ENCODE peak calls at places on chromosome 14, in ten cellular contexts. T, K, I, J, G, E, B, Z, P and S are unnamed samples.

GRCh38 chr14:70139384-70139783 is 49.4 kb downstream of the SLC8A3 start:
- DNase-seq in T (no peak), K (no peak), I (peak; percentile 48), J (no peak), G (no peak), E (no peak), B (no peak), Z (no peak), P (no peak), S (no peak)

GRCh38 chr14:58395815-58396626 is at the start of gene TOMM20L:
- DNase-seq in T (no peak), K (peak; percentile 48), I (peak; percentile 90), J (peak; percentile 65), G (peak; percentile 63), E (peak; percentile 89), B (peak; percentile 63), Z (peak; percentile 89), P (peak; percentile 81), S (peak; percentile 62)

GRCh38 chr14:92654206-92654901 is 94.1 kb downstream of the LGMN start:
- DNase-seq in T (no peak), K (no peak), I (no peak), J (no peak), G (no peak), E (no peak), B (no peak), Z (no peak), P (no peak), S (no peak)

GRCh38 chr14:20655851-20656250 is 14.4 kb upstream of the OR6S1 start:
- DNase-seq in T (no peak), K (no peak), I (no peak), J (no peak), G (no peak), E (no peak), B (no peak), Z (no peak), P (no peak), S (no peak)

GRCh38 chr14:91417983-91418386 is 365 bp upstream of the CCDC88C start:
- DNase-seq in T (no peak), K (no peak), I (peak; percentile 65), J (peak; percentile 67), G (peak; percentile 44), E (no peak), B (peak; percentile 61), Z (peak; percentile 77), P (peak; percentile 64), S (peak; percentile 58)

GRCh38 chr14:102854397-102854703 is 68.1 kb upstream of the AMN start:
- DNase-seq in T (no peak), K (no peak), I (no peak), J (no peak), G (no peak), E (no peak), B (no peak), Z (no peak), P (no peak), S (peak; percentile 9)

GRCh38 chr14:51394804-51395203 is 154.8 kb downstream of the TMX1 start:
- DNase-seq in T (no peak), K (no peak), I (no peak), J (no peak), G (no peak), E (no peak), B (no peak), Z (no peak), P (no peak), S (no peak)

GRCh38 chr14:74562515-74563232 is 49.4 kb downstream of the LTBP2 start:
- DNase-seq in T (no peak), K (no peak), I (no peak), J (no peak), G (no peak), E (no peak), B (no peak), Z (no peak), P (no peak), S (no peak)

GRCh38 chr14:23321572-23322547 is 603 bp downstream of the PABPN1 start:
- DNase-seq in T (no peak), K (peak; percentile 43), I (no peak), J (peak; percentile 31), G (peak; percentile 76), E (peak; percentile 90), B (peak; percentile 20), Z (no peak), P (peak; percentile 60), S (no peak)

GRCh38 chr14:22505751-22506710 is 83.0 kb downstream of the DAD1 start:
- DNase-seq in T (no peak), K (no peak), I (peak; percentile 48), J (no peak), G (no peak), E (no peak), B (no peak), Z (no peak), P (peak; percentile 19), S (no peak)

GRCh38 chr14:70785556-70785955 is 23.8 kb downstream of the MAP3K9 start:
- DNase-seq in T (no peak), K (no peak), I (no peak), J (no peak), G (no peak), E (no peak), B (no peak), Z (no peak), P (no peak), S (no peak)

GRCh38 chr14:64728106-64728505 is 23.9 kb downstream of the PLEKHG3 start:
- DNase-seq in T (no peak), K (no peak), I (no peak), J (no peak), G (no peak), E (no peak), B (no peak), Z (no peak), P (no peak), S (no peak)

GRCh38 chr14:103512701-103513611 is 9.7 kb downstream of the CKB start:
- DNase-seq in T (peak; percentile 76), K (peak; percentile 71), I (no peak), J (no peak), G (peak; percentile 64), E (peak; percentile 84), B (no peak), Z (no peak), P (no peak), S (no peak)

GRCh38 chr14:62921466-62921865 is 123.8 kb downstream of the KCNH5 start:
- DNase-seq in T (no peak), K (no peak), I (no peak), J (no peak), G (no peak), E (no peak), B (no peak), Z (no peak), P (no peak), S (no peak)

GRCh38 chr14:74735113-74735512 is 22.2 kb downstream of the FCF1 start:
- DNase-seq in T (no peak), K (no peak), I (no peak), J (no peak), G (no peak), E (no peak), B (no peak), Z (no peak), P (no peak), S (no peak)

GRCh38 chr14:50806241-50806933 is 24.6 kb downstream of the NIN start:
- DNase-seq in T (no peak), K (no peak), I (no peak), J (no peak), G (no peak), E (no peak), B (no peak), Z (no peak), P (no peak), S (no peak)

GRCh38 chr14:105059917-105060565 is 5.2 kb downstream of the GPR132 start:
- DNase-seq in T (no peak), K (no peak), I (no peak), J (no peak), G (no peak), E (no peak), B (no peak), Z (peak; percentile 43), P (no peak), S (no peak)

GRCh38 chr14:97930191-97930590 is 1133.0 kb downstream of the VRK1 start:
- DNase-seq in T (no peak), K (no peak), I (no peak), J (no peak), G (no peak), E (no peak), B (no peak), Z (no peak), P (no peak), S (no peak)

GRCh38 chr14:94388896-94389469 is 581 bp upstream of the SERPINA1 start:
- DNase-seq in T (no peak), K (no peak), I (no peak), J (no peak), G (no peak), E (no peak), B (no peak), Z (no peak), P (no peak), S (no peak)

GRCh38 chr14:19729763-19730162 is 13.6 kb upstream of the OR4Q3 start:
- DNase-seq in T (no peak), K (no peak), I (no peak), J (no peak), G (no peak), E (peak; percentile 18), B (no peak), Z (no peak), P (no peak), S (no peak)

GRCh38 chr14:65910108-65910507 is 497.6 kb downstream of the FUT8 start:
- DNase-seq in T (no peak), K (no peak), I (no peak), J (no peak), G (no peak), E (no peak), B (no peak), Z (no peak), P (no peak), S (no peak)

GRCh38 chr14:53016491-53016890 is 65.6 kb upstream of the FERMT2 start:
- DNase-seq in T (no peak), K (no peak), I (no peak), J (no peak), G (no peak), E (no peak), B (no peak), Z (no peak), P (no peak), S (no peak)

GRCh38 chr14:30210630-30211029 is 283.0 kb upstream of the PRKD1 start:
- DNase-seq in T (no peak), K (no peak), I (no peak), J (no peak), G (no peak), E (no peak), B (no peak), Z (no peak), P (no peak), S (no peak)

GRCh38 chr14:89349196-89350008 is 67.6 kb downstream of the FOXN3 start:
- DNase-seq in T (no peak), K (no peak), I (no peak), J (no peak), G (no peak), E (peak; percentile 69), B (no peak), Z (peak; percentile 79), P (peak; percentile 35), S (no peak)

GRCh38 chr14:92990456-92991430 is 67.8 kb downstream of the CHGA start:
- DNase-seq in T (no peak), K (no peak), I (no peak), J (no peak), G (no peak), E (peak; percentile 50), B (no peak), Z (no peak), P (no peak), S (no peak)

GRCh38 chr14:37673439-37673838 is 78.0 kb downstream of the TTC6 start:
- DNase-seq in T (no peak), K (no peak), I (no peak), J (no peak), G (no peak), E (no peak), B (no peak), Z (no peak), P (no peak), S (no peak)

GRCh38 chr14:65566820-65567522 is 154.4 kb downstream of the FUT8 start:
- DNase-seq in T (no peak), K (no peak), I (no peak), J (no peak), G (no peak), E (no peak), B (no peak), Z (no peak), P (no peak), S (no peak)

GRCh38 chr14:53955671-53956426 is 776 bp downstream of the BMP4 start:
- DNase-seq in T (no peak), K (peak; percentile 76), I (no peak), J (no peak), G (no peak), E (peak; percentile 79), B (no peak), Z (peak; percentile 57), P (peak; percentile 59), S (no peak)